ENCODE peak calls at places on chromosomes 1 and 21, in six cellular contexts. One of them, this sample, is unnamed.
A peak's percentile ranks its signal among the peaks of the same experiment; 100 is the strongest.

GRCh38 chr21:45475797-45476570 is 66.3 kb downstream of the SLC19A1 start:
- DNase-seq in spleen: no peak
- DNase-seq in foreskin keratinocyte: no peak
- DNase-seq in H9: no peak
- DNase-seq in breast epithelium: no peak
- DNase-seq in A549: no peak
- DNase-seq in this sample: no peak

GRCh38 chr1:237702161-237702560 is 188.6 kb downstream of the ZP4 start:
- DNase-seq in H9: no peak
- DNase-seq in spleen: no peak
- DNase-seq in A549: no peak
- DNase-seq in foreskin keratinocyte: no peak
- DNase-seq in breast epithelium: no peak
- DNase-seq in this sample: no peak

GRCh38 chr1:232472485-232473041 is 157.4 kb downstream of the SIPA1L2 start:
- DNase-seq in foreskin keratinocyte: no peak
- DNase-seq in H9: no peak
- DNase-seq in breast epithelium: no peak
- DNase-seq in A549: no peak
- DNase-seq in spleen: no peak
- DNase-seq in this sample: no peak

GRCh38 chr1:91730781-91731732 is 154.9 kb downstream of the TGFBR3 start:
- DNase-seq in breast epithelium: peak; percentile 65
- DNase-seq in foreskin keratinocyte: peak; percentile 59
- DNase-seq in A549: no peak
- DNase-seq in H9: no peak
- DNase-seq in spleen: no peak
- DNase-seq in this sample: peak; percentile 46

GRCh38 chr21:45161039-45161945 is 86.9 kb downstream of the ADARB1 start:
- DNase-seq in A549: no peak
- DNase-seq in foreskin keratinocyte: no peak
- DNase-seq in breast epithelium: no peak
- DNase-seq in spleen: no peak
- DNase-seq in H9: peak; percentile 37
- DNase-seq in this sample: no peak

GRCh38 chr1:29639741-29640427 is 403.6 kb downstream of the PTPRU start:
- DNase-seq in foreskin keratinocyte: peak; percentile 57
- DNase-seq in A549: no peak
- DNase-seq in spleen: no peak
- DNase-seq in H9: peak; percentile 25
- DNase-seq in breast epithelium: peak; percentile 45
- DNase-seq in this sample: no peak

GRCh38 chr1:203462878-203463277 is 12.7 kb upstream of the PRELP start:
- DNase-seq in foreskin keratinocyte: no peak
- DNase-seq in A549: no peak
- DNase-seq in spleen: no peak
- DNase-seq in H9: no peak
- DNase-seq in breast epithelium: no peak
- DNase-seq in this sample: no peak

GRCh38 chr1:174874337-174875053 is 125.3 kb upstream of the CACYBP start:
- DNase-seq in breast epithelium: no peak
- DNase-seq in spleen: no peak
- DNase-seq in foreskin keratinocyte: no peak
- DNase-seq in H9: peak; percentile 66
- DNase-seq in A549: no peak
- DNase-seq in this sample: no peak

GRCh38 chr1:5709976-5710375 is 282.2 kb downstream of the NPHP4 start:
- DNase-seq in spleen: no peak
- DNase-seq in A549: no peak
- DNase-seq in breast epithelium: no peak
- DNase-seq in foreskin keratinocyte: no peak
- DNase-seq in H9: peak; percentile 19
- DNase-seq in this sample: no peak

GRCh38 chr1:232252719-232253118 is 377.2 kb downstream of the SIPA1L2 start:
- DNase-seq in A549: no peak
- DNase-seq in H9: peak; percentile 61
- DNase-seq in foreskin keratinocyte: no peak
- DNase-seq in breast epithelium: no peak
- DNase-seq in spleen: no peak
- DNase-seq in this sample: no peak

GRCh38 chr1:186187601-186188000 is 187.5 kb downstream of the TPR start:
- DNase-seq in foreskin keratinocyte: peak; percentile 85
- DNase-seq in H9: no peak
- DNase-seq in breast epithelium: no peak
- DNase-seq in spleen: no peak
- DNase-seq in A549: no peak
- DNase-seq in this sample: no peak

GRCh38 chr1:118043624-118044023 is 114.1 kb downstream of the WDR3 start:
- DNase-seq in breast epithelium: no peak
- DNase-seq in A549: no peak
- DNase-seq in H9: no peak
- DNase-seq in spleen: no peak
- DNase-seq in foreskin keratinocyte: no peak
- DNase-seq in this sample: no peak

GRCh38 chr1:41314781-41315481 is 46.3 kb upstream of the FOXO6 start:
- DNase-seq in A549: no peak
- DNase-seq in H9: no peak
- DNase-seq in foreskin keratinocyte: no peak
- DNase-seq in spleen: no peak
- DNase-seq in breast epithelium: no peak
- DNase-seq in this sample: no peak

GRCh38 chr21:36126621-36127110 is 8.2 kb upstream of the CBR3 start:
- DNase-seq in breast epithelium: no peak
- DNase-seq in A549: no peak
- DNase-seq in spleen: no peak
- DNase-seq in H9: peak; percentile 11
- DNase-seq in foreskin keratinocyte: peak; percentile 22
- DNase-seq in this sample: no peak

GRCh38 chr1:245079021-245079609 is 75.7 kb upstream of the KIF26B start:
- DNase-seq in A549: peak; percentile 18
- DNase-seq in breast epithelium: no peak
- DNase-seq in H9: no peak
- DNase-seq in spleen: no peak
- DNase-seq in foreskin keratinocyte: no peak
- DNase-seq in this sample: no peak

GRCh38 chr1:235838021-235838420 is 28.7 kb downstream of the LYST start:
- DNase-seq in breast epithelium: no peak
- DNase-seq in spleen: no peak
- DNase-seq in H9: no peak
- DNase-seq in foreskin keratinocyte: no peak
- DNase-seq in A549: no peak
- DNase-seq in this sample: no peak

GRCh38 chr1:65233757-65234156 is 75.6 kb upstream of the DNAJC6 start:
- DNase-seq in spleen: no peak
- DNase-seq in foreskin keratinocyte: no peak
- DNase-seq in H9: no peak
- DNase-seq in A549: no peak
- DNase-seq in breast epithelium: no peak
- DNase-seq in this sample: no peak

GRCh38 chr21:16770279-16770678 is 742.6 kb upstream of the CXADR start:
- DNase-seq in H9: no peak
- DNase-seq in spleen: no peak
- DNase-seq in A549: no peak
- DNase-seq in foreskin keratinocyte: no peak
- DNase-seq in breast epithelium: no peak
- DNase-seq in this sample: no peak

GRCh38 chr1:218521414-218522169 is 176.5 kb downstream of the TGFB2 start:
- DNase-seq in breast epithelium: no peak
- DNase-seq in H9: peak; percentile 67
- DNase-seq in A549: no peak
- DNase-seq in spleen: no peak
- DNase-seq in foreskin keratinocyte: no peak
- DNase-seq in this sample: peak; percentile 21

GRCh38 chr1:170487503-170487902 is 44.5 kb upstream of the GORAB start:
- DNase-seq in H9: no peak
- DNase-seq in A549: no peak
- DNase-seq in spleen: no peak
- DNase-seq in foreskin keratinocyte: no peak
- DNase-seq in breast epithelium: no peak
- DNase-seq in this sample: no peak

GRCh38 chr1:36160949-36161485 is 5.1 kb downstream of the MAP7D1 start:
- DNase-seq in H9: peak; percentile 84
- DNase-seq in spleen: peak; percentile 91
- DNase-seq in A549: peak; percentile 48
- DNase-seq in foreskin keratinocyte: no peak
- DNase-seq in breast epithelium: no peak
- DNase-seq in this sample: peak; percentile 50

GRCh38 chr1:161258439-161259386 is at the start of gene PCP4L1:
- DNase-seq in H9: peak; percentile 95
- DNase-seq in A549: peak; percentile 73
- DNase-seq in foreskin keratinocyte: no peak
- DNase-seq in breast epithelium: no peak
- DNase-seq in spleen: peak; percentile 73
- DNase-seq in this sample: no peak

GRCh38 chr1:23916209-23917131 is 3.3 kb upstream of the CNR2 start:
- DNase-seq in spleen: peak; percentile 89
- DNase-seq in H9: peak; percentile 87
- DNase-seq in A549: peak; percentile 57
- DNase-seq in foreskin keratinocyte: no peak
- DNase-seq in breast epithelium: no peak
- DNase-seq in this sample: no peak

GRCh38 chr1:24155011-24155782 is 12.3 kb upstream of the IL22RA1 start:
- DNase-seq in H9: peak; percentile 61
- DNase-seq in foreskin keratinocyte: peak; percentile 63
- DNase-seq in breast epithelium: no peak
- DNase-seq in A549: peak; percentile 26
- DNase-seq in spleen: no peak
- DNase-seq in this sample: no peak

GRCh38 chr1:161182214-161182613 is 4.9 kb upstream of the B4GALT3 start:
- DNase-seq in H9: no peak
- DNase-seq in A549: no peak
- DNase-seq in breast epithelium: no peak
- DNase-seq in spleen: peak; percentile 54
- DNase-seq in foreskin keratinocyte: peak; percentile 65
- DNase-seq in this sample: no peak

GRCh38 chr21:38804030-38804616 is 1.6 kb upstream of the ETS2 start:
- DNase-seq in breast epithelium: no peak
- DNase-seq in H9: no peak
- DNase-seq in foreskin keratinocyte: no peak
- DNase-seq in A549: no peak
- DNase-seq in spleen: no peak
- DNase-seq in this sample: no peak

GRCh38 chr1:84361796-84362195 is 36.5 kb upstream of the DNASE2B start:
- DNase-seq in A549: no peak
- DNase-seq in H9: no peak
- DNase-seq in breast epithelium: no peak
- DNase-seq in spleen: no peak
- DNase-seq in foreskin keratinocyte: peak; percentile 43
- DNase-seq in this sample: no peak

GRCh38 chr1:157626099-157626498 is 28.2 kb upstream of the FCRL4 start:
- DNase-seq in H9: peak; percentile 70
- DNase-seq in A549: no peak
- DNase-seq in foreskin keratinocyte: no peak
- DNase-seq in spleen: no peak
- DNase-seq in breast epithelium: no peak
- DNase-seq in this sample: no peak
- TF ChIP-seq CTCF in H9: peak; percentile 83
- TF ChIP-seq CTCF in A549: no peak
- TF ChIP-seq CTCF in foreskin keratinocyte: peak; percentile 44
- TF ChIP-seq CTCF in spleen: peak; percentile 40
- TF ChIP-seq CTCF in breast epithelium: no peak
- TF ChIP-seq CTCF in this sample: no peak

GRCh38 chr1:56524263-56524662 is 55.1 kb downstream of the PLPP3 start:
- DNase-seq in A549: no peak
- DNase-seq in foreskin keratinocyte: no peak
- DNase-seq in breast epithelium: no peak
- DNase-seq in spleen: no peak
- DNase-seq in H9: no peak
- DNase-seq in this sample: no peak
- H3K4me1 ChIP-seq in A549: no peaks in the 10 kb centered on the region
- H3K4me1 ChIP-seq in foreskin keratinocyte: peaks cover 10% of the 10 kb centered on the region
- H3K4me1 ChIP-seq in breast epithelium: no peaks in the 10 kb centered on the region
- H3K4me1 ChIP-seq in spleen: peaks cover 85% of the 10 kb centered on the region
- H3K4me1 ChIP-seq in H9: peaks cover 8% of the 10 kb centered on the region
- H3K4me1 ChIP-seq in this sample: peaks cover 39% of the 10 kb centered on the region

GRCh38 chr1:44002606-44003157 is 11.3 kb downstream of the CCDC24 start:
- DNase-seq in A549: no peak
- DNase-seq in spleen: no peak
- DNase-seq in foreskin keratinocyte: no peak
- DNase-seq in H9: peak; percentile 46
- DNase-seq in breast epithelium: no peak
- DNase-seq in this sample: no peak
- TF ChIP-seq CTCF in A549: no peak
- TF ChIP-seq CTCF in spleen: no peak
- TF ChIP-seq CTCF in foreskin keratinocyte: no peak
- TF ChIP-seq CTCF in H9: peak; percentile 63
- TF ChIP-seq CTCF in breast epithelium: no peak
- TF ChIP-seq CTCF in this sample: no peak

GRCh38 chr1:93483200-93483599 is 35.3 kb downstream of the FNBP1L start:
- DNase-seq in A549: no peak
- DNase-seq in spleen: no peak
- DNase-seq in foreskin keratinocyte: no peak
- DNase-seq in breast epithelium: no peak
- DNase-seq in H9: no peak
- DNase-seq in this sample: no peak

GRCh38 chr1:93488222-93488621 is 40.3 kb downstream of the FNBP1L start:
- DNase-seq in breast epithelium: no peak
- DNase-seq in foreskin keratinocyte: no peak
- DNase-seq in spleen: no peak
- DNase-seq in A549: no peak
- DNase-seq in H9: no peak
- DNase-seq in this sample: no peak

DNA sequence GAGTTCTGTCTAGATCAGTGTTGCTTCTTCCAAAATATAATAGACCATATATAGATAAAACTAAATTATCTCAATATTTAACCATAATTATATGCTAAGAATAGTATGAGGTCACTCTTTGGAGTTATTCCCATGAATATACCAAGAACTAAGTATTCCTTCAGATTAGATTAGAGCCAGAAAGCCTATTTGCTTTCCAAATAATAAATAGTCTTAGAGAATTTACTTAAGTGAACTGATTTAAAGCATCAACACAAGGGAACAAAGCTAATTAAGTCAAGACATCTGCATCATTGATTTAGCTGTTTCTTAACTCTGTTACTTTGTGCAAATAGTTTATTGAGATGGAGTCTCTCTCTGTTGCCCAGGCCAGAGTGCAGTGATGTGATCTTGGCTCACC is 35.7 kb downstream of the FNBP1L start:
- DNase-seq in foreskin keratinocyte: no peak
- DNase-seq in spleen: no peak
- DNase-seq in H9: no peak
- DNase-seq in A549: no peak
- DNase-seq in breast epithelium: no peak
- DNase-seq in this sample: no peak
- H3K4me1 ChIP-seq in foreskin keratinocyte: no peaks in the 10 kb centered on the region
- H3K4me1 ChIP-seq in spleen: no peaks in the 10 kb centered on the region
- H3K4me1 ChIP-seq in H9: no peaks in the 10 kb centered on the region
- H3K4me1 ChIP-seq in A549: no peaks in the 10 kb centered on the region
- H3K4me1 ChIP-seq in breast epithelium: no peaks in the 10 kb centered on the region
- H3K4me1 ChIP-seq in this sample: no peaks in the 10 kb centered on the region